ENCODE peak calls at places on chromosomes 5 and 9, in four cellular contexts. E is GM04503, D is HCT116, T is iPS-NIHi11. Z is an unnamed sample.

GRCh38 chr5:24141046-24141445 is 503.7 kb downstream of the CDH10 start:
- DNase-seq in T (no peak), D (no peak), E (no peak), Z (no peak)

GRCh38 chr5:111734013-111734412 is 23.0 kb downstream of the NREP start:
- DNase-seq in D (no peak), E (no peak), T (no peak), Z (no peak)

GRCh38 chr9:137456864-137457405 is 2.2 kb downstream of the NSMF start:
- DNase-seq in D (no peak), T (no peak), E (no peak), Z (no peak)

GRCh38 chr5:43429016-43429415 is 16.8 kb upstream of the CCL28 start:
- DNase-seq in E (no peak), D (no peak), T (no peak), Z (no peak)

GRCh38 chr5:147949711-147950573 is 43.6 kb upstream of the C5orf46 start:
- DNase-seq in E (no peak), D (peak), T (peak), Z (no peak)

GRCh38 chr5:177330991-177331837 is 19.5 kb upstream of the MXD3 start:
- DNase-seq in E (no peak), D (no peak), T (no peak), Z (no peak)

GRCh38 chr5:163005949-163006348 is 431.4 kb upstream of the CCNG1 start:
- DNase-seq in T (no peak), E (no peak), D (no peak), Z (no peak)

GRCh38 chr9:72733896-72734295 is 212.5 kb downstream of the TMC1 start:
- DNase-seq in E (no peak), T (no peak), D (no peak), Z (no peak)

GRCh38 chr5:35853652-35854051 is 3.0 kb upstream of the IL7R start:
- DNase-seq in T (no peak), D (no peak), E (no peak), Z (no peak)

GRCh38 chr5:56310711-56311204 is 77.6 kb upstream of the ANKRD55 start:
- DNase-seq in D (no peak), E (no peak), T (no peak), Z (no peak)